ENCODE peak calls at places on chromosomes 3 and 15, in eight cellular contexts. H is breast epithelium, N is heart left ventricle, G is Peyer's patch, Q is ovary, E is esophagus squamous epithelium, I is body of pancreas, F is uterus. T is an unnamed sample.

GRCh38 chr3:45272411-45272810 is 46.3 kb upstream of the TMEM158 start:
- DNase-seq in H (no peak), N (no peak), G (no peak), Q (no peak), E (no peak), I (no peak), F (no peak), T (no peak)

GRCh38 chr15:26772588-26773484 is at the start of gene GABRB3:
- DNase-seq in H (no peak), N (peak; percentile 61), G (no peak), Q (peak; percentile 72), E (no peak), I (peak; percentile 70), F (no peak), T (no peak)

GRCh38 chr3:193132923-193133463 is 108.0 kb upstream of the PLAAT1 start:
- DNase-seq in H (no peak), N (no peak), G (no peak), Q (no peak), E (no peak), I (no peak), F (no peak), T (no peak)

GRCh38 chr3:56157693-56158092 is 310.6 kb downstream of the ERC2 start:
- DNase-seq in H (no peak), N (peak; percentile 28), G (no peak), Q (no peak), E (no peak), I (no peak), F (no peak), T (no peak)

GRCh38 chr3:112111785-112112402 is 21.2 kb downstream of the GCSAM start:
- DNase-seq in H (peak; percentile 45), N (no peak), G (no peak), Q (no peak), E (peak; percentile 24), I (peak; percentile 53), F (no peak), T (no peak)

GRCh38 chr15:50791537-50791885 is 26.0 kb upstream of the SPPL2A start:
- DNase-seq in H (no peak), N (no peak), G (peak; percentile 62), Q (no peak), E (no peak), I (no peak), F (no peak), T (no peak)

GRCh38 chr3:146550743-146551510 is 6.5 kb upstream of the PLSCR1 start:
- DNase-seq in H (no peak), N (no peak), G (no peak), Q (no peak), E (no peak), I (no peak), F (no peak), T (no peak)

GRCh38 chr15:87033056-87033455 is 953.4 kb downstream of the AGBL1 start:
- DNase-seq in H (no peak), N (no peak), G (no peak), Q (no peak), E (no peak), I (no peak), F (no peak), T (no peak)

GRCh38 chr3:17979248-17979647 is 236.8 kb upstream of the TBC1D5 start:
- DNase-seq in H (no peak), N (no peak), G (no peak), Q (no peak), E (no peak), I (no peak), F (no peak), T (no peak)

GRCh38 chr15:58393196-58393790 is 38.5 kb upstream of the LIPC start:
- DNase-seq in H (no peak), N (no peak), G (no peak), Q (no peak), E (no peak), I (no peak), F (no peak), T (no peak)

GRCh38 chr3:78134496-78134895 is 1094.6 kb downstream of the ROBO2 start:
- DNase-seq in H (no peak), N (no peak), G (no peak), Q (no peak), E (no peak), I (no peak), F (no peak), T (no peak)
- H3K4me3 ChIP-seq in H (no peak overlapping the region), N (no peak overlapping the region), G (no peak overlapping the region), Q (no peak overlapping the region), E (no peak overlapping the region), I (no peak overlapping the region), F (no peak overlapping the region), T (no peak overlapping the region)

GRCh38 chr3:129872107-129872506 is 21.4 kb downstream of the TMCC1 start:
- DNase-seq in H (no peak), N (no peak), G (no peak), Q (no peak), E (no peak), I (no peak), F (no peak), T (no peak)

GRCh38 chr3:129867506-129868124 is 25.9 kb downstream of the TMCC1 start:
- DNase-seq in H (no peak), N (no peak), G (no peak), Q (no peak), E (no peak), I (no peak), F (no peak), T (no peak)

GRCh38 chr3:129864519-129864918 is 29.0 kb downstream of the TMCC1 start:
- DNase-seq in H (no peak), N (no peak), G (no peak), Q (no peak), E (no peak), I (no peak), F (no peak), T (no peak)

GRCh38 chr3:129868912-129869311 is 24.6 kb downstream of the TMCC1 start:
- DNase-seq in H (no peak), N (no peak), G (no peak), Q (no peak), E (no peak), I (no peak), F (no peak), T (no peak)
- TF ChIP-seq POLR2A in H (no peak), N (no peak), G (no peak), Q (no peak), E (no peak), I (no peak), F (no peak), T (no peak)

DNA sequence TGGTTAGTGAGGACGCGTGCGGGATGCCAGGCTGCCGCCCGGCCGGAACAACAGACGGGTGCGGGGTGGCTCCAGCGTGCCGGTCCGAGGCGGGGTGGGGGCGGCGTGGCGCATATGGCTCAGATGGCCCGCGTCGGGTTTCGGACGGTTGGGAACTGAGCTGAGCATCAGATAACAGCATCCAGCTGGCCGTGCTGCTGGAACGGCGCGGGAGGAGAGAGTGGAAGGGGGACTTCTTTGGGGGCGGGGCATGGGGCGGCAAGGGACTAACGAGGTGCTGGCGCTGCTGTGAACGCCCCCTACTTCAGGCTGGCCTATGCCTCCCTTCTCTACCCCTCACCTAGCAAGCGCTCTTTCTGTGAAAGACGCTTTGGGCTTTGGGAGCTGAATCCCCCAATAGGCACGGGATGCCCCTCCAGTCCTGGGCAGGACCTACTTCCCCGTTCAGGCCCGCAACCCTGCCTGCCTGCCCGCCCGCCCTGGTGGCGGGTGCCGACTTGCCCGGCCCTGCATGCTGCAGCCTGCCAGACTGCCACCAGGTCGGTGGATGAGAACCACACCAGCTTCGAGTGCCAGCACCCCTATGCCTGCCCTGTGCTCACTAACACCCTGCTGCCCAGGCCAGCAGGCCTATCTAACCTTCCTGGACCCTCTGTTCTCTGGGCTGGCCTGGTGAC is 541 bp downstream of the INKA1 start:
- DNase-seq in H (peak; percentile 76), N (no peak), G (peak; percentile 59), Q (no peak), E (no peak), I (no peak), F (peak; percentile 59), T (no peak)
- H3K4me3 ChIP-seq in H (peak overlapping the region; percentile 89), N (peak overlapping the region; percentile 95), G (peak overlapping the region; percentile 89), Q (peak overlapping the region; percentile 67), E (peak overlapping the region; percentile 93), I (peak overlapping the region; percentile 78), F (peak overlapping the region; percentile 72), T (peak overlapping the region; percentile 92)

GRCh38 chr3:9041626-9042025 is 78.4 kb upstream of the RAD18 start:
- DNase-seq in H (no peak), N (no peak), G (no peak), Q (no peak), E (no peak), I (no peak), F (no peak), T (no peak)
- TF ChIP-seq POLR2A in H (no peak), N (no peak), G (no peak), Q (no peak), E (no peak), I (no peak), F (no peak), T (no peak)

DNA sequence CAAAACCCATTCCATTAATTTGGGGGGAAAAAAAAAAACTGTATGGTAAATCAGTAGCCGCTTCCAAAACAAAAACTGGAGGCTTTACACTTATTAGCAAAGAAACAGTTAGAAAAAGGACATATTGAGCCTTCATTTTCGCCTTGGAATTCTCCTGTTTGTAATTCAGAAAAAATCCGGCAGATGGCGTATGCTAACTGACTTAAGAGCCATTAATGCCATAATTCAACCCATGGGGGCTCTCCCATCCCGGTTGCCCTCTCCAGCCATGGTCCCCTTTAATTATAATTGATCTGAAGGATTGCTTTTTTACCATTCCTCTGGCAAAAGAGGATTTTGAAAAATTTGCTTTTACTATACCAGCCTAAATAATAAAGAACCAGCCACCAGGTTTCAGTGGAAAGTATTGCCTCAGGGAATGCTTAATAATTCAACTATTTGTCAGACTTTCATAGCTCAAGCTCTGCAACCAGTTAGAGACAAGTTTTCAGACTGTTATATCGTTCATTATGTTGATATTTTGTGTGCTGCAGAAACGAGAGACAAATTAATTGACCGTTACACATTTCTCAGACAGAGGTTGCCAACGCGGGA is 9.4 kb upstream of the RPL24 start:
- DNase-seq in H (no peak), N (no peak), G (no peak), Q (no peak), E (no peak), I (no peak), F (peak; percentile 36), T (no peak)
- H3K4me3 ChIP-seq in H (no peak overlapping the region), N (no peak overlapping the region), G (no peak overlapping the region), Q (no peak overlapping the region), E (no peak overlapping the region), I (no peak overlapping the region), F (no peak overlapping the region), T (no peak overlapping the region)

DNA sequence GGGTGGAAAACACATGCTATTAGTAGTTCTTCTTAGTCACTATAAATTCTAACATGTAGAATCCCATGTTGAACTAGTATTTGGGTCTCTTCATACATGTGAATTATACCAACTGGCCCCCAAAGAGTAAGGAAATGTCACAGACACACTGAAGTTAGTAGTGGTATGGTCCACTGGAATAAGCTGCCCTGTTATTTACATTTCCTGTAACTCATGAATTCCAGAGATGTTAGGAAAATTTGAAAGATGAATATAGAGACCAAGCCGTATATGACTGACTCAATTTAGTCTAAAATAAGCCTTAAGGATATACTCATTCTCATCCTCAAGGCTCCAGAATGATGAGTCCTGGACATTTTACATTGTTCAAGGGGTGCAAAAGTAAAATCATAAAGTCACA is 81.2 kb downstream of the FBXL22 start:
- DNase-seq in H (no peak), N (no peak), G (no peak), Q (no peak), E (no peak), I (no peak), F (no peak), T (no peak)
- TF ChIP-seq POLR2A in H (no peak), N (no peak), G (no peak), Q (no peak), E (no peak), I (no peak), F (no peak), T (no peak)

T was measured in suprapubic skin.